ENCODE peak calls at places on chromosomes 2 and 18, in nine cellular contexts. X, J, H, Y, D, A, P, K and B are unnamed samples.

GRCh38 chr2:190765386-190766173 is 115.0 kb upstream of the GLS start:
- DNase-seq in X (peak; percentile 93), J (no peak), H (no peak), Y (peak; percentile 63), D (no peak), A (no peak), P (no peak), K (peak; percentile 89), B (no peak)

GRCh38 chr2:105775809-105776559 is 31.3 kb downstream of the NCK2 start:
- DNase-seq in X (no peak), J (no peak), H (no peak), Y (no peak), D (no peak), A (no peak), P (no peak), K (no peak), B (no peak)

GRCh38 chr2:17326717-17327116 is 191.5 kb downstream of the RAD51AP2 start:
- DNase-seq in X (no peak), J (no peak), H (no peak), Y (no peak), D (no peak), A (no peak), P (no peak), K (no peak), B (no peak)

GRCh38 chr2:120885749-120886148 is 150.1 kb downstream of the GLI2 start:
- DNase-seq in X (no peak), J (no peak), H (no peak), Y (no peak), D (no peak), A (no peak), P (no peak), K (no peak), B (no peak)

GRCh38 chr2:46490521-46491141 is 11.3 kb downstream of the TMEM247 start:
- DNase-seq in X (peak; percentile 15), J (no peak), H (no peak), Y (peak; percentile 51), D (no peak), A (no peak), P (peak; percentile 64), K (peak; percentile 26), B (no peak)

GRCh38 chr2:38615237-38615636 is 12.5 kb upstream of the HNRNPLL start:
- DNase-seq in X (no peak), J (no peak), H (no peak), Y (peak; percentile 52), D (no peak), A (no peak), P (no peak), K (peak; percentile 67), B (no peak)

GRCh38 chr2:33104726-33105125 is 158.0 kb downstream of the LTBP1 start:
- DNase-seq in X (peak; percentile 74), J (no peak), H (peak; percentile 31), Y (no peak), D (no peak), A (no peak), P (no peak), K (peak; percentile 73), B (no peak)

GRCh38 chr2:60446413-60447358 is 106.8 kb downstream of the BCL11A start:
- DNase-seq in X (no peak), J (no peak), H (no peak), Y (no peak), D (no peak), A (no peak), P (no peak), K (no peak), B (no peak)

GRCh38 chr18:28725876-28726275 is 548.9 kb upstream of the CDH2 start:
- DNase-seq in X (peak; percentile 59), J (no peak), H (no peak), Y (no peak), D (no peak), A (no peak), P (no peak), K (peak; percentile 62), B (no peak)

GRCh38 chr2:80073134-80073561 is 231.4 kb downstream of the LRRTM1 start:
- DNase-seq in X (peak; percentile 38), J (peak; percentile 73), H (peak; percentile 52), Y (peak; percentile 55), D (no peak), A (no peak), P (peak; percentile 26), K (peak; percentile 73), B (peak; percentile 19)

GRCh38 chr2:206392118-206392517 is 51.2 kb upstream of the ADAM23 start:
- DNase-seq in X (peak; percentile 65), J (peak; percentile 29), H (peak; percentile 3), Y (peak; percentile 60), D (no peak), A (no peak), P (no peak), K (peak; percentile 54), B (no peak)

GRCh38 chr2:170408461-170409163 is 230.7 kb downstream of the MYO3B start:
- DNase-seq in X (no peak), J (no peak), H (no peak), Y (no peak), D (no peak), A (no peak), P (no peak), K (no peak), B (no peak)

GRCh38 chr2:72962911-72963310 is 45.6 kb downstream of the EMX1 start:
- DNase-seq in X (no peak), J (no peak), H (no peak), Y (no peak), D (no peak), A (no peak), P (no peak), K (no peak), B (no peak)

GRCh38 chr2:146807568-146808168 is 1037.2 kb upstream of the ACVR2A start:
- DNase-seq in X (no peak), J (no peak), H (no peak), Y (no peak), D (no peak), A (no peak), P (no peak), K (no peak), B (no peak)

GRCh38 chr18:45457933-45458332 is 157.3 kb upstream of the SLC14A2 start:
- DNase-seq in X (no peak), J (no peak), H (no peak), Y (no peak), D (no peak), A (no peak), P (no peak), K (no peak), B (no peak)

GRCh38 chr2:43129676-43130547 is 96.5 kb downstream of the ZFP36L2 start:
- DNase-seq in X (no peak), J (no peak), H (no peak), Y (no peak), D (no peak), A (no peak), P (peak; percentile 64), K (peak; percentile 43), B (no peak)

GRCh38 chr18:50299626-50300388 is 12.3 kb upstream of the CXXC1 start:
- DNase-seq in X (no peak), J (no peak), H (no peak), Y (no peak), D (no peak), A (no peak), P (no peak), K (no peak), B (no peak)

GRCh38 chr2:218194880-218195279 is 22.1 kb upstream of the ARPC2 start:
- DNase-seq in X (no peak), J (no peak), H (no peak), Y (no peak), D (no peak), A (no peak), P (no peak), K (no peak), B (no peak)

GRCh38 chr2:20398956-20399567 is 47.8 kb upstream of the RHOB start:
- DNase-seq in X (no peak), J (no peak), H (no peak), Y (peak; percentile 51), D (no peak), A (no peak), P (no peak), K (peak; percentile 68), B (no peak)

GRCh38 chr2:33134086-33134763 is 187.5 kb downstream of the LTBP1 start:
- DNase-seq in X (peak; percentile 98), J (no peak), H (peak; percentile 76), Y (peak; percentile 83), D (no peak), A (no peak), P (peak; percentile 61), K (peak; percentile 99), B (no peak)

GRCh38 chr2:216235896-216236295 is 126.7 kb downstream of the XRCC5 start:
- DNase-seq in X (no peak), J (no peak), H (no peak), Y (no peak), D (no peak), A (no peak), P (no peak), K (no peak), B (no peak)

GRCh38 chr2:210523650-210524289 is 32.6 kb upstream of the CPS1 start:
- DNase-seq in X (no peak), J (no peak), H (no peak), Y (no peak), D (no peak), A (no peak), P (no peak), K (no peak), B (no peak)

GRCh38 chr2:104043864-104044263 is 810.1 kb upstream of the POU3F3 start:
- DNase-seq in X (no peak), J (no peak), H (no peak), Y (no peak), D (no peak), A (no peak), P (peak; percentile 29), K (no peak), B (no peak)

GRCh38 chr2:236642125-236642524 is 72.5 kb downstream of the ACKR3 start:
- DNase-seq in X (no peak), J (no peak), H (no peak), Y (no peak), D (no peak), A (no peak), P (no peak), K (no peak), B (no peak)

GRCh38 chr18:48091869-48092497 is 161.5 kb upstream of the SMAD2 start:
- DNase-seq in X (no peak), J (no peak), H (no peak), Y (no peak), D (no peak), A (no peak), P (no peak), K (no peak), B (no peak)

GRCh38 chr18:183769-184168 is 25.4 kb downstream of the USP14 start:
- DNase-seq in X (no peak), J (no peak), H (no peak), Y (peak; percentile 16), D (no peak), A (no peak), P (no peak), K (no peak), B (no peak)

GRCh38 chr18:74540689-74541421 is 6.6 kb downstream of the CNDP1 start:
- DNase-seq in X (no peak), J (no peak), H (no peak), Y (no peak), D (no peak), A (no peak), P (no peak), K (peak; percentile 28), B (no peak)

GRCh38 chr2:201483337-201483736 is 31.8 kb downstream of the STRADB start:
- DNase-seq in X (no peak), J (no peak), H (no peak), Y (no peak), D (no peak), A (no peak), P (no peak), K (no peak), B (no peak)

GRCh38 chr2:222477962-222478608 is 53.7 kb downstream of the SGPP2 start:
- DNase-seq in X (no peak), J (peak; percentile 7), H (no peak), Y (no peak), D (no peak), A (no peak), P (no peak), K (no peak), B (no peak)

GRCh38 chr2:133787207-133787606 is 218.9 kb upstream of the NCKAP5 start:
- DNase-seq in X (peak; percentile 64), J (no peak), H (no peak), Y (peak; percentile 60), D (no peak), A (no peak), P (no peak), K (peak; percentile 77), B (no peak)

GRCh38 chr2:230888824-230889400 is 24.2 kb downstream of the ITM2C start:
- DNase-seq in X (no peak), J (no peak), H (no peak), Y (no peak), D (no peak), A (no peak), P (no peak), K (no peak), B (no peak)